ENCODE peak calls at places on chromosomes 2 and 18, in five cellular contexts. One of them, this sample, is unnamed.

GRCh38 chr18:58533771-58534170 is 95.1 kb downstream of the ALPK2 start:
- DNase-seq in stimulated activated CD8-positive, alpha-beta memory T cell treated with anti-CD3 and anti-CD28 coated beads, Interleukin-4, amount 100 ng/mL, for 24 hours: no peak
- DNase-seq in LoVo: no peak
- DNase-seq in OCI-M1: no peak
- DNase-seq in non-pigmented ciliary epithelial cell: no peak
- DNase-seq in this sample: no peak

GRCh38 chr2:102925003-102925402 is 163.2 kb downstream of the TMEM182 start:
- DNase-seq in stimulated activated CD8-positive, alpha-beta memory T cell treated with anti-CD3 and anti-CD28 coated beads, Interleukin-4, amount 100 ng/mL, for 24 hours: no peak
- DNase-seq in LoVo: no peak
- DNase-seq in OCI-M1: no peak
- DNase-seq in non-pigmented ciliary epithelial cell: no peak
- DNase-seq in this sample: no peak

GRCh38 chr2:238586931-238587775 is 160.4 kb downstream of the ASB1 start:
- DNase-seq in stimulated activated CD8-positive, alpha-beta memory T cell treated with anti-CD3 and anti-CD28 coated beads, Interleukin-4, amount 100 ng/mL, for 24 hours: no peak
- DNase-seq in OCI-M1: no peak
- DNase-seq in LoVo: no peak
- DNase-seq in non-pigmented ciliary epithelial cell: no peak
- DNase-seq in this sample: no peak

GRCh38 chr2:166671831-166672230 is 177.8 kb upstream of the SCN7A start:
- DNase-seq in non-pigmented ciliary epithelial cell: no peak
- DNase-seq in LoVo: no peak
- DNase-seq in stimulated activated CD8-positive, alpha-beta memory T cell treated with anti-CD3 and anti-CD28 coated beads, Interleukin-4, amount 100 ng/mL, for 24 hours: no peak
- DNase-seq in OCI-M1: peak; percentile 32
- DNase-seq in this sample: no peak

GRCh38 chr2:56630286-56630685 is 446.5 kb downstream of the CCDC85A start:
- DNase-seq in non-pigmented ciliary epithelial cell: no peak
- DNase-seq in stimulated activated CD8-positive, alpha-beta memory T cell treated with anti-CD3 and anti-CD28 coated beads, Interleukin-4, amount 100 ng/mL, for 24 hours: no peak
- DNase-seq in LoVo: no peak
- DNase-seq in OCI-M1: no peak
- DNase-seq in this sample: no peak

GRCh38 chr2:189236066-189236465 is 56.5 kb upstream of the COL5A2 start:
- DNase-seq in OCI-M1: no peak
- DNase-seq in LoVo: no peak
- DNase-seq in non-pigmented ciliary epithelial cell: no peak
- DNase-seq in stimulated activated CD8-positive, alpha-beta memory T cell treated with anti-CD3 and anti-CD28 coated beads, Interleukin-4, amount 100 ng/mL, for 24 hours: no peak
- DNase-seq in this sample: no peak

GRCh38 chr2:177758591-177759371 is 313.8 kb downstream of the PDE11A start:
- DNase-seq in non-pigmented ciliary epithelial cell: peak; percentile 4
- DNase-seq in LoVo: no peak
- DNase-seq in stimulated activated CD8-positive, alpha-beta memory T cell treated with anti-CD3 and anti-CD28 coated beads, Interleukin-4, amount 100 ng/mL, for 24 hours: no peak
- DNase-seq in OCI-M1: peak; percentile 81
- DNase-seq in this sample: no peak

GRCh38 chr2:238720232-238720672 is 127.6 kb upstream of the TWIST2 start:
- DNase-seq in stimulated activated CD8-positive, alpha-beta memory T cell treated with anti-CD3 and anti-CD28 coated beads, Interleukin-4, amount 100 ng/mL, for 24 hours: peak; percentile 36
- DNase-seq in non-pigmented ciliary epithelial cell: no peak
- DNase-seq in OCI-M1: peak; percentile 32
- DNase-seq in LoVo: peak; percentile 6
- DNase-seq in this sample: peak; percentile 79

GRCh38 chr18:66603941-66604627 is at the start of gene CDH19:
- DNase-seq in OCI-M1: no peak
- DNase-seq in stimulated activated CD8-positive, alpha-beta memory T cell treated with anti-CD3 and anti-CD28 coated beads, Interleukin-4, amount 100 ng/mL, for 24 hours: no peak
- DNase-seq in non-pigmented ciliary epithelial cell: no peak
- DNase-seq in LoVo: no peak
- DNase-seq in this sample: no peak

GRCh38 chr2:137115081-137115713 is 349.9 kb downstream of the THSD7B start:
- DNase-seq in non-pigmented ciliary epithelial cell: no peak
- DNase-seq in stimulated activated CD8-positive, alpha-beta memory T cell treated with anti-CD3 and anti-CD28 coated beads, Interleukin-4, amount 100 ng/mL, for 24 hours: no peak
- DNase-seq in OCI-M1: no peak
- DNase-seq in LoVo: no peak
- DNase-seq in this sample: peak; percentile 18

GRCh38 chr2:169716938-169717690 is 16.5 kb upstream of the KLHL23 start:
- DNase-seq in OCI-M1: no peak
- DNase-seq in LoVo: no peak
- DNase-seq in non-pigmented ciliary epithelial cell: no peak
- DNase-seq in stimulated activated CD8-positive, alpha-beta memory T cell treated with anti-CD3 and anti-CD28 coated beads, Interleukin-4, amount 100 ng/mL, for 24 hours: no peak
- DNase-seq in this sample: no peak

GRCh38 chr2:118372876-118373597 is 284.8 kb downstream of the INSIG2 start:
- DNase-seq in stimulated activated CD8-positive, alpha-beta memory T cell treated with anti-CD3 and anti-CD28 coated beads, Interleukin-4, amount 100 ng/mL, for 24 hours: no peak
- DNase-seq in OCI-M1: no peak
- DNase-seq in non-pigmented ciliary epithelial cell: no peak
- DNase-seq in LoVo: no peak
- DNase-seq in this sample: no peak

GRCh38 chr2:31384771-31385276 is 29.7 kb downstream of the XDH start:
- DNase-seq in LoVo: peak; percentile 33
- DNase-seq in OCI-M1: no peak
- DNase-seq in non-pigmented ciliary epithelial cell: peak; percentile 93
- DNase-seq in stimulated activated CD8-positive, alpha-beta memory T cell treated with anti-CD3 and anti-CD28 coated beads, Interleukin-4, amount 100 ng/mL, for 24 hours: no peak
- DNase-seq in this sample: peak; percentile 55

GRCh38 chr18:63977040-63977439 is 7.2 kb downstream of the SERPINB8 start:
- DNase-seq in stimulated activated CD8-positive, alpha-beta memory T cell treated with anti-CD3 and anti-CD28 coated beads, Interleukin-4, amount 100 ng/mL, for 24 hours: no peak
- DNase-seq in OCI-M1: no peak
- DNase-seq in LoVo: no peak
- DNase-seq in non-pigmented ciliary epithelial cell: no peak
- DNase-seq in this sample: no peak

GRCh38 chr2:46277470-46278190 is 19.6 kb upstream of the EPAS1 start:
- DNase-seq in non-pigmented ciliary epithelial cell: no peak
- DNase-seq in LoVo: no peak
- DNase-seq in OCI-M1: no peak
- DNase-seq in stimulated activated CD8-positive, alpha-beta memory T cell treated with anti-CD3 and anti-CD28 coated beads, Interleukin-4, amount 100 ng/mL, for 24 hours: no peak
- DNase-seq in this sample: no peak

GRCh38 chr2:155599834-155600233 is 732.7 kb downstream of the NR4A2 start:
- DNase-seq in non-pigmented ciliary epithelial cell: no peak
- DNase-seq in LoVo: no peak
- DNase-seq in OCI-M1: no peak
- DNase-seq in stimulated activated CD8-positive, alpha-beta memory T cell treated with anti-CD3 and anti-CD28 coated beads, Interleukin-4, amount 100 ng/mL, for 24 hours: no peak
- DNase-seq in this sample: no peak

GRCh38 chr18:31819106-31819924 is 58.6 kb upstream of the SLC25A52 start:
- DNase-seq in OCI-M1: peak; percentile 85
- DNase-seq in stimulated activated CD8-positive, alpha-beta memory T cell treated with anti-CD3 and anti-CD28 coated beads, Interleukin-4, amount 100 ng/mL, for 24 hours: no peak
- DNase-seq in non-pigmented ciliary epithelial cell: peak; percentile 20
- DNase-seq in LoVo: peak; percentile 49
- DNase-seq in this sample: peak; percentile 9

GRCh38 chr2:56739421-56739820 is 555.6 kb downstream of the CCDC85A start:
- DNase-seq in OCI-M1: no peak
- DNase-seq in LoVo: no peak
- DNase-seq in non-pigmented ciliary epithelial cell: no peak
- DNase-seq in stimulated activated CD8-positive, alpha-beta memory T cell treated with anti-CD3 and anti-CD28 coated beads, Interleukin-4, amount 100 ng/mL, for 24 hours: no peak
- DNase-seq in this sample: no peak

GRCh38 chr2:69345434-69345833 is 41.6 kb downstream of the GFPT1 start:
- DNase-seq in non-pigmented ciliary epithelial cell: no peak
- DNase-seq in stimulated activated CD8-positive, alpha-beta memory T cell treated with anti-CD3 and anti-CD28 coated beads, Interleukin-4, amount 100 ng/mL, for 24 hours: no peak
- DNase-seq in OCI-M1: peak; percentile 1
- DNase-seq in LoVo: no peak
- DNase-seq in this sample: no peak

GRCh38 chr2:230636684-230637271 is 75.9 kb upstream of the CAB39 start:
- DNase-seq in LoVo: no peak
- DNase-seq in OCI-M1: no peak
- DNase-seq in stimulated activated CD8-positive, alpha-beta memory T cell treated with anti-CD3 and anti-CD28 coated beads, Interleukin-4, amount 100 ng/mL, for 24 hours: no peak
- DNase-seq in non-pigmented ciliary epithelial cell: no peak
- DNase-seq in this sample: no peak

GRCh38 chr2:101844055-101844635 is 146.6 kb downstream of the MAP4K4 start:
- DNase-seq in stimulated activated CD8-positive, alpha-beta memory T cell treated with anti-CD3 and anti-CD28 coated beads, Interleukin-4, amount 100 ng/mL, for 24 hours: no peak
- DNase-seq in OCI-M1: no peak
- DNase-seq in LoVo: no peak
- DNase-seq in non-pigmented ciliary epithelial cell: no peak
- DNase-seq in this sample: peak; percentile 18

GRCh38 chr2:215136669-215137328 is 1.6 kb downstream of the ABCA12 start:
- DNase-seq in LoVo: peak; percentile 23
- DNase-seq in OCI-M1: peak; percentile 40
- DNase-seq in non-pigmented ciliary epithelial cell: peak; percentile 28
- DNase-seq in stimulated activated CD8-positive, alpha-beta memory T cell treated with anti-CD3 and anti-CD28 coated beads, Interleukin-4, amount 100 ng/mL, for 24 hours: no peak
- DNase-seq in this sample: peak; percentile 87

GRCh38 chr2:232228332-232228731 is 150.2 kb upstream of the ALPP start:
- DNase-seq in OCI-M1: no peak
- DNase-seq in non-pigmented ciliary epithelial cell: no peak
- DNase-seq in LoVo: no peak
- DNase-seq in stimulated activated CD8-positive, alpha-beta memory T cell treated with anti-CD3 and anti-CD28 coated beads, Interleukin-4, amount 100 ng/mL, for 24 hours: no peak
- DNase-seq in this sample: peak; percentile 88

GRCh38 chr2:158142568-158143332 is 41.1 kb downstream of the UPP2 start:
- DNase-seq in stimulated activated CD8-positive, alpha-beta memory T cell treated with anti-CD3 and anti-CD28 coated beads, Interleukin-4, amount 100 ng/mL, for 24 hours: no peak
- DNase-seq in OCI-M1: peak; percentile 82
- DNase-seq in non-pigmented ciliary epithelial cell: peak; percentile 36
- DNase-seq in LoVo: no peak
- DNase-seq in this sample: peak; percentile 93

GRCh38 chr2:159921752-159922404 is 123.9 kb upstream of the CD302 start:
- DNase-seq in LoVo: peak; percentile 42
- DNase-seq in stimulated activated CD8-positive, alpha-beta memory T cell treated with anti-CD3 and anti-CD28 coated beads, Interleukin-4, amount 100 ng/mL, for 24 hours: peak; percentile 69
- DNase-seq in non-pigmented ciliary epithelial cell: no peak
- DNase-seq in OCI-M1: peak; percentile 70
- DNase-seq in this sample: peak; percentile 86

GRCh38 chr2:40668435-40668834 is 216.5 kb upstream of the SLC8A1 start:
- DNase-seq in stimulated activated CD8-positive, alpha-beta memory T cell treated with anti-CD3 and anti-CD28 coated beads, Interleukin-4, amount 100 ng/mL, for 24 hours: no peak
- DNase-seq in OCI-M1: peak; percentile 74
- DNase-seq in non-pigmented ciliary epithelial cell: no peak
- DNase-seq in LoVo: no peak
- DNase-seq in this sample: peak; percentile 28

GRCh38 chr2:208156439-208156838 is 7.0 kb downstream of the CRYGA start:
- DNase-seq in non-pigmented ciliary epithelial cell: no peak
- DNase-seq in LoVo: no peak
- DNase-seq in stimulated activated CD8-positive, alpha-beta memory T cell treated with anti-CD3 and anti-CD28 coated beads, Interleukin-4, amount 100 ng/mL, for 24 hours: no peak
- DNase-seq in OCI-M1: no peak
- DNase-seq in this sample: no peak

GRCh38 chr2:238865015-238865719 is 17.3 kb downstream of the TWIST2 start:
- DNase-seq in non-pigmented ciliary epithelial cell: no peak
- DNase-seq in OCI-M1: no peak
- DNase-seq in stimulated activated CD8-positive, alpha-beta memory T cell treated with anti-CD3 and anti-CD28 coated beads, Interleukin-4, amount 100 ng/mL, for 24 hours: no peak
- DNase-seq in LoVo: no peak
- DNase-seq in this sample: no peak

GRCh38 chr2:225002656-225003045 is 39.6 kb downstream of the DOCK10 start:
- DNase-seq in non-pigmented ciliary epithelial cell: no peak
- DNase-seq in stimulated activated CD8-positive, alpha-beta memory T cell treated with anti-CD3 and anti-CD28 coated beads, Interleukin-4, amount 100 ng/mL, for 24 hours: no peak
- DNase-seq in LoVo: no peak
- DNase-seq in OCI-M1: no peak
- DNase-seq in this sample: no peak

GRCh38 chr2:63614448-63614968 is 25.7 kb downstream of the MDH1 start:
- DNase-seq in OCI-M1: no peak
- DNase-seq in stimulated activated CD8-positive, alpha-beta memory T cell treated with anti-CD3 and anti-CD28 coated beads, Interleukin-4, amount 100 ng/mL, for 24 hours: no peak
- DNase-seq in non-pigmented ciliary epithelial cell: peak; percentile 47
- DNase-seq in LoVo: peak; percentile 65
- DNase-seq in this sample: peak; percentile 90

GRCh38 chr2:74462786-74463105 is 2.4 kb downstream of the MOGS start:
- DNase-seq in LoVo: no peak
- DNase-seq in stimulated activated CD8-positive, alpha-beta memory T cell treated with anti-CD3 and anti-CD28 coated beads, Interleukin-4, amount 100 ng/mL, for 24 hours: no peak
- DNase-seq in non-pigmented ciliary epithelial cell: no peak
- DNase-seq in OCI-M1: no peak
- DNase-seq in this sample: no peak